ENCODE peak calls at places on chromosomes 11 and 22, in eight cellular contexts. A, U, T, Z, J, Y, M and G are unnamed samples.
A peak's percentile ranks its signal among the peaks of the same experiment; 100 is the strongest.

GRCh38 chr22:44281706-44282637 is 30.8 kb downstream of the SHISAL1 start:
- DNase-seq in A (no peak), U (no peak), T (no peak), Z (no peak), J (no peak), Y (peak; percentile 18), M (no peak), G (no peak)

GRCh38 chr11:17366491-17366890 is 14.9 kb downstream of the NCR3LG1 start:
- DNase-seq in A (no peak), U (no peak), T (no peak), Z (no peak), J (no peak), Y (no peak), M (no peak), G (no peak)

GRCh38 chr22:28822930-28823481 is 22.6 kb upstream of the XBP1 start:
- DNase-seq in A (no peak), U (no peak), T (no peak), Z (no peak), J (no peak), Y (peak; percentile 90), M (no peak), G (no peak)

GRCh38 chr22:33919591-33920501 is at the start of gene LARGE1:
- DNase-seq in A (no peak), U (peak; percentile 37), T (peak; percentile 46), Z (peak; percentile 72), J (peak; percentile 54), Y (peak; percentile 71), M (no peak), G (peak; percentile 81)

GRCh38 chr11:125426818-125427528 is 69.1 kb downstream of the FEZ1 start:
- DNase-seq in A (no peak), U (no peak), T (no peak), Z (no peak), J (no peak), Y (no peak), M (no peak), G (no peak)

GRCh38 chr22:37213941-37214340 is 1.7 kb upstream of the SSTR3 start:
- DNase-seq in A (no peak), U (no peak), T (no peak), Z (no peak), J (no peak), Y (no peak), M (no peak), G (no peak)

GRCh38 chr11:28826807-28827206 is 718.6 kb downstream of the METTL15 start:
- DNase-seq in A (no peak), U (no peak), T (no peak), Z (no peak), J (no peak), Y (no peak), M (no peak), G (no peak)

GRCh38 chr11:87005569-87005921 is 32.2 kb upstream of the TMEM135 start:
- DNase-seq in A (no peak), U (no peak), T (no peak), Z (no peak), J (no peak), Y (no peak), M (no peak), G (no peak)

GRCh38 chr22:22748297-22748743 is 103.9 kb downstream of the GGTLC2 start:
- DNase-seq in A (peak; percentile 64), U (peak; percentile 82), T (peak; percentile 63), Z (peak; percentile 58), J (no peak), Y (peak; percentile 35), M (no peak), G (peak; percentile 74)

GRCh38 chr11:8937659-8938058 is 4.9 kb upstream of the C11orf16 start:
- DNase-seq in A (no peak), U (no peak), T (no peak), Z (no peak), J (no peak), Y (no peak), M (no peak), G (no peak)

GRCh38 chr22:40805239-40805638 is 13.9 kb downstream of the SLC25A17 start:
- DNase-seq in A (no peak), U (no peak), T (no peak), Z (no peak), J (no peak), Y (no peak), M (no peak), G (no peak)